ENCODE peak calls at places on chromosomes 7 and 10, in eight cellular contexts. P, T, Y, F, S, K, M and H are unnamed samples.
A peak's percentile ranks its signal among the peaks of the same experiment; 100 is the strongest.

GRCh38 chr7:157612664-157613561 is 276.1 kb downstream of the DNAJB6 start:
- DNase-seq in P (no peak), T (peak; percentile 83), Y (no peak), F (no peak), S (no peak), K (no peak), M (peak; percentile 38), H (no peak)

GRCh38 chr7:157276731-157277562 is 59.9 kb upstream of the DNAJB6 start:
- DNase-seq in P (no peak), T (peak; percentile 43), Y (no peak), F (peak; percentile 69), S (no peak), K (no peak), M (no peak), H (no peak)

GRCh38 chr7:13998866-13999265 is 9.4 kb upstream of the ETV1 start:
- DNase-seq in P (no peak), T (no peak), Y (no peak), F (no peak), S (no peak), K (no peak), M (no peak), H (no peak)

GRCh38 chr10:60426425-60426824 is 36.8 kb upstream of the ANK3 start:
- DNase-seq in P (peak; percentile 70), T (no peak), Y (no peak), F (no peak), S (no peak), K (peak; percentile 43), M (no peak), H (no peak)

GRCh38 chr7:135748770-135749169 is at the start of gene FAM180A:
- DNase-seq in P (peak; percentile 31), T (no peak), Y (no peak), F (peak; percentile 63), S (no peak), K (peak; percentile 18), M (no peak), H (peak; percentile 82)

GRCh38 chr10:61981460-61981859 is 80.0 kb downstream of the ARID5B start:
- DNase-seq in P (no peak), T (no peak), Y (no peak), F (no peak), S (no peak), K (no peak), M (no peak), H (no peak)

GRCh38 chr7:77940647-77941046 is 142.1 kb downstream of the PHTF2 start:
- DNase-seq in P (no peak), T (peak; percentile 19), Y (peak; percentile 28), F (peak; percentile 44), S (no peak), K (no peak), M (no peak), H (no peak)

GRCh38 chr10:86258488-86258887 is 108.1 kb downstream of the GRID1 start:
- DNase-seq in P (no peak), T (no peak), Y (peak; percentile 78), F (no peak), S (no peak), K (no peak), M (no peak), H (no peak)

GRCh38 chr7:88184848-88185304 is 35.0 kb downstream of the SRI start:
- DNase-seq in P (peak; percentile 83), T (no peak), Y (no peak), F (no peak), S (no peak), K (peak; percentile 79), M (no peak), H (no peak)

GRCh38 chr10:101512741-101513140 is 75.3 kb downstream of the POLL start:
- DNase-seq in P (no peak), T (no peak), Y (no peak), F (peak; percentile 5), S (no peak), K (no peak), M (no peak), H (no peak)

GRCh38 chr10:71957546-71958275 is 6.5 kb upstream of the CHST3 start:
- DNase-seq in P (no peak), T (no peak), Y (no peak), F (no peak), S (no peak), K (no peak), M (no peak), H (no peak)

GRCh38 chr7:13987395-13987794 is 2.1 kb downstream of the ETV1 start:
- DNase-seq in P (no peak), T (no peak), Y (no peak), F (no peak), S (no peak), K (no peak), M (no peak), H (no peak)

GRCh38 chr10:132960071-132960472 is 17.7 kb upstream of the CFAP46 start:
- DNase-seq in P (no peak), T (no peak), Y (no peak), F (no peak), S (no peak), K (no peak), M (no peak), H (no peak)